ENCODE peak calls at places on chromosome 14, in seven cellular contexts. M is GM06990; Y is M059J; W is endothelial cell; A is hypothalamus; Z is effector memory CD4-positive, alpha-beta T cell; S is heart right ventricle. H is an unnamed sample.

GRCh38 chr14:27190286-27190685 is 592.5 kb upstream of the NOVA1 start:
- DNase-seq in M (no peak), Y (no peak), W (no peak), A (no peak), Z (no peak), S (no peak), H (no peak)

GRCh38 chr14:103067231-103067954 is 10.0 kb upstream of the CDC42BPB start:
- DNase-seq in M (no peak), Y (peak; percentile 48), W (no peak), A (no peak), Z (no peak), S (no peak), H (no peak)

GRCh38 chr14:50813544-50813863 is 17.5 kb downstream of the NIN start:
- DNase-seq in M (peak; percentile 51), Y (no peak), W (no peak), A (no peak), Z (no peak), S (no peak), H (no peak)

GRCh38 chr14:94145902-94146527 is 16.6 kb upstream of the IFI27L2 start:
- DNase-seq in M (no peak), Y (no peak), W (no peak), A (no peak), Z (no peak), S (no peak), H (no peak)

GRCh38 chr14:62347658-62348057 is 585.4 kb downstream of the SNAPC1 start:
- DNase-seq in M (no peak), Y (no peak), W (no peak), A (no peak), Z (no peak), S (no peak), H (no peak)

GRCh38 chr14:85527006-85527405 is 2.9 kb upstream of the FLRT2 start:
- DNase-seq in M (no peak), Y (no peak), W (no peak), A (no peak), Z (no peak), S (no peak), H (no peak)

GRCh38 chr14:99663716-99664635 is 19.0 kb downstream of the HHIPL1 start:
- DNase-seq in M (no peak), Y (no peak), W (no peak), A (no peak), Z (no peak), S (no peak), H (no peak)

GRCh38 chr14:105888784-105889665 is 362.6 kb downstream of the TMEM121 start:
- DNase-seq in M (no peak), Y (no peak), W (no peak), A (no peak), Z (no peak), S (no peak), H (no peak)

GRCh38 chr14:58923751-58924405 is 264.6 kb upstream of the DAAM1 start:
- DNase-seq in M (no peak), Y (no peak), W (no peak), A (no peak), Z (no peak), S (no peak), H (no peak)

GRCh38 chr14:38839743-38840375 is 263.2 kb downstream of the SEC23A start:
- DNase-seq in M (no peak), Y (peak; percentile 40), W (no peak), A (no peak), Z (no peak), S (no peak), H (no peak)

GRCh38 chr14:26694521-26694920 is 96.7 kb upstream of the NOVA1 start:
- DNase-seq in M (no peak), Y (no peak), W (no peak), A (no peak), Z (no peak), S (no peak), H (no peak)

GRCh38 chr14:103775506-103775905 is 59.9 kb downstream of the ZFYVE21 start:
- DNase-seq in M (no peak), Y (no peak), W (no peak), A (no peak), Z (no peak), S (no peak), H (no peak)

GRCh38 chr14:80768646-80769045 is 172.9 kb downstream of the CEP128 start:
- DNase-seq in M (no peak), Y (no peak), W (no peak), A (no peak), Z (no peak), S (no peak), H (no peak)

GRCh38 chr14:55514819-55515470 is 65.1 kb upstream of the KTN1 start:
- DNase-seq in M (no peak), Y (peak; percentile 82), W (no peak), A (no peak), Z (no peak), S (no peak), H (no peak)